ENCODE peak calls at places on chromosomes 16 and 17, in six cellular contexts. A, X, I, M, U and Q are unnamed samples.
A peak's percentile ranks its signal among the peaks of the same experiment; 100 is the strongest.

GRCh38 chr16:22214893-22215292 is 8.8 kb downstream of the EEF2K start:
- DNase-seq in A (no peak), X (no peak), I (no peak), M (no peak), U (no peak), Q (no peak)

GRCh38 chr17:1452836-1453235 is 3.2 kb downstream of the CRK start:
- DNase-seq in A (no peak), X (no peak), I (no peak), M (no peak), U (no peak), Q (no peak)

GRCh38 chr17:50768348-50768761 is 1.0 kb upstream of the ANKRD40CL start:
- DNase-seq in A (peak; percentile 96), X (peak; percentile 37), I (peak; percentile 95), M (no peak), U (peak; percentile 73), Q (no peak)

GRCh38 chr17:7842950-7843535 is 9.0 kb downstream of the KDM6B start:
- DNase-seq in A (peak; percentile 76), X (no peak), I (peak; percentile 75), M (no peak), U (peak; percentile 88), Q (peak; percentile 75)

GRCh38 chr16:29943846-29944669 is 17.8 kb upstream of the TMEM219 start:
- DNase-seq in A (peak; percentile 76), X (peak; percentile 98), I (peak; percentile 79), M (no peak), U (peak; percentile 55), Q (peak; percentile 96)

GRCh38 chr17:19386276-19386863 is 620 bp downstream of the MFAP4 start:
- DNase-seq in A (no peak), X (no peak), I (peak; percentile 62), M (no peak), U (peak; percentile 79), Q (peak; percentile 50)

GRCh38 chr17:40022961-40023541 is 7.8 kb downstream of the CSF3 start:
- DNase-seq in A (no peak), X (no peak), I (peak; percentile 54), M (no peak), U (peak; percentile 60), Q (no peak)

GRCh38 chr16:12349950-12350842 is 373.7 kb downstream of the SNX29 start:
- DNase-seq in A (no peak), X (no peak), I (no peak), M (no peak), U (no peak), Q (no peak)

GRCh38 chr16:90048347-90048722 is 28.8 kb downstream of the PRDM7 start:
- DNase-seq in A (no peak), X (no peak), I (no peak), M (no peak), U (no peak), Q (no peak)
- H3K27ac ChIP-seq in A (no peak overlapping the region), X (no peak overlapping the region), I (no peak overlapping the region), M (no peak overlapping the region), U (no peak overlapping the region), Q (no peak overlapping the region)

DNA sequence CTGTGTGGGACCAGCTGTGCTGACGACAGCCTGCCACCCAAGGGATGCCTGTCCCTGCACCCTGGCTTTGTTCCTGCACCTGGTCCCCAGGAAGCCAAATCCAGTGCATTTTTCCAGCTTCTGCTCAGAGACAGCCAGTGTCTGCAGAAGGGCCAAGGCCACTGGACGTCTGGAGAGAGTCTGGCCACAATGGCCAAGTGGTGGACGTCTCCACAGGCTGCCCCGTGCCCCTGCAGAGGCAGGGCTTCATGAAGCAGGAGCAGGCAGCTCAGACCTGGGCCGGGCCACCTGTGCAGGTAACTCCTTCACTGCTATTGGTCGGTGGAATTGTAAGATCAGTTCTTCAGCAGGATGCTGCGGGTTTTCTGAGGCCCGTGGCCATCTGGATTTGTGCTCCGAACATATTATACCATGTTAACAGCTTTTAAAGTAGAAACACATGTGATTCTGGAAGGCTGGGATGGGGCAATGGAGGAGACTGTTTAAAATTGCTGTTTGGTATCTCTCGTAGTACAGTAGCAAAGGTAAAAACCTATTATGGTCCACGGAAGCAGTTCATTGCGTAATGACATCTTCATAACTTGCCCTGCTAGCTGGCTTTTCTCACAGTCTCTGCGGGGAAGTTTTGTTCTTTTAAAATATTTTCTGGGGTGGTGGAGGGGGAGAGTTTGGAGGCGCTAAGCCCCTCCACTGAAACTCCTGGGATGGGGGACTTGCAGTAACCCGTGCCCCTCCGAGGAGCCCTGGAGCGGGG is 185.3 kb downstream of the CCDC182 start:
- DNase-seq in A (no peak), X (no peak), I (no peak), M (no peak), U (no peak), Q (no peak)
- H3K27ac ChIP-seq in A (no peak overlapping the region), X (no peak overlapping the region), I (no peak overlapping the region), M (no peak overlapping the region), U (no peak overlapping the region), Q (no peak overlapping the region)

GRCh38 chr17:69485126-69485724 is 70.7 kb downstream of the MAP2K6 start:
- DNase-seq in A (no peak), X (no peak), I (no peak), M (no peak), U (no peak), Q (no peak)
- H3K27ac ChIP-seq in A (no peak overlapping the region), X (no peak overlapping the region), I (peak overlapping the region; percentile 51), M (no peak overlapping the region), U (no peak overlapping the region), Q (no peak overlapping the region)

DNA sequence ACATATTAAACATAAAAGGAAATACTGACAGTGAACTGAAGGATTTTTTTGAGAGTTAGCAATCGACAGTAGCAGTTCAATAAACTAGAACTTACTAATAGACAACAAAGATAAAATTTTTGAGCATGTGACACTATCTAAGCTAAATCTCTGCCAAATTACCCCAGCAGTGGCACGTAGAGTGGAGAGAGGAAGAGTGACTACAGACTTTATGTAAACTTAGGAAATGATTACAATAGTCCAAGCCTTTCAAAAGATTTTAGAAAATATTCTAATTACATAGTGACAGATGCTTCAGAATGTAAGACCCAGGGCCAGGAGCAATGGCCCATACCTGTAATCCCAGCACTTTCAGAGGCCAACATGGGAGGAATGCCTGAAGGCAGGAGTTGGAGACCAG is 52.4 kb downstream of the CFDP1 start:
- DNase-seq in A (no peak), X (no peak), I (no peak), M (no peak), U (no peak), Q (no peak)
- H3K27ac ChIP-seq in A (no peak overlapping the region), X (no peak overlapping the region), I (no peak overlapping the region), M (no peak overlapping the region), U (no peak overlapping the region), Q (no peak overlapping the region)

GRCh38 chr17:45061606-45062205 is 589 bp downstream of the NMT1 start:
- DNase-seq in A (no peak), X (no peak), I (no peak), M (no peak), U (no peak), Q (no peak)

GRCh38 chr17:45063198-45063597 is 2.1 kb downstream of the NMT1 start:
- DNase-seq in A (no peak), X (no peak), I (no peak), M (no peak), U (no peak), Q (no peak)

GRCh38 chr17:45060824-45061605 is at the start of gene NMT1:
- DNase-seq in A (peak; percentile 95), X (peak; percentile 99), I (peak; percentile 97), M (peak; percentile 98), U (peak; percentile 97), Q (peak; percentile 98)

GRCh38 chr17:45060382-45060823 is 714 bp upstream of the NMT1 start:
- DNase-seq in A (no peak), X (no peak), I (no peak), M (no peak), U (no peak), Q (no peak)
- H3K27ac ChIP-seq in A (peak overlapping the region; percentile 88), X (peak overlapping the region; percentile 93), I (peak overlapping the region; percentile 92), M (peak overlapping the region; percentile 87), U (peak overlapping the region; percentile 76), Q (peak overlapping the region; percentile 75)